ENCODE peak calls at places on chromosome 18, in seven cellular contexts. One of them, this sample, is unnamed.

GRCh38 chr18:46474487-46475366 is 182.3 kb downstream of the LOXHD1 start:
- DNase-seq in A549: no peak
- DNase-seq in endothelial cell of umbilical vein: no peak
- DNase-seq in body of pancreas: no peak
- DNase-seq in brain microvascular endothelial cell: no peak
- DNase-seq in transverse colon: no peak
- DNase-seq in right lobe of liver: no peak
- DNase-seq in this sample: no peak

GRCh38 chr18:49074505-49074904 is 123.7 kb upstream of the SMAD7 start:
- DNase-seq in A549: no peak
- DNase-seq in endothelial cell of umbilical vein: no peak
- DNase-seq in body of pancreas: no peak
- DNase-seq in brain microvascular endothelial cell: no peak
- DNase-seq in transverse colon: no peak
- DNase-seq in right lobe of liver: no peak
- DNase-seq in this sample: no peak

GRCh38 chr18:10570622-10571021 is 44.8 kb downstream of the NAPG start:
- DNase-seq in A549: no peak
- DNase-seq in endothelial cell of umbilical vein: no peak
- DNase-seq in body of pancreas: no peak
- DNase-seq in brain microvascular endothelial cell: no peak
- DNase-seq in transverse colon: no peak
- DNase-seq in right lobe of liver: no peak
- DNase-seq in this sample: no peak

GRCh38 chr18:70288851-70289328 is at the start of gene SOCS6:
- DNase-seq in A549: no peak
- DNase-seq in endothelial cell of umbilical vein: peak; percentile 60
- DNase-seq in body of pancreas: peak; percentile 67
- DNase-seq in brain microvascular endothelial cell: no peak
- DNase-seq in transverse colon: peak; percentile 63
- DNase-seq in right lobe of liver: peak; percentile 63
- DNase-seq in this sample: peak; percentile 53

GRCh38 chr18:49631146-49631866 is 69.4 kb downstream of the LIPG start:
- DNase-seq in A549: no peak
- DNase-seq in endothelial cell of umbilical vein: no peak
- DNase-seq in body of pancreas: no peak
- DNase-seq in brain microvascular endothelial cell: no peak
- DNase-seq in transverse colon: no peak
- DNase-seq in right lobe of liver: peak; percentile 52
- DNase-seq in this sample: no peak

GRCh38 chr18:77251730-77252050 is 2.0 kb downstream of the GALR1 start:
- DNase-seq in A549: no peak
- DNase-seq in endothelial cell of umbilical vein: no peak
- DNase-seq in body of pancreas: no peak
- DNase-seq in brain microvascular endothelial cell: no peak
- DNase-seq in transverse colon: no peak
- DNase-seq in right lobe of liver: no peak
- DNase-seq in this sample: no peak

GRCh38 chr18:6901283-6901926 is 171.9 kb downstream of the ARHGAP28 start:
- DNase-seq in A549: no peak
- DNase-seq in endothelial cell of umbilical vein: no peak
- DNase-seq in body of pancreas: no peak
- DNase-seq in brain microvascular endothelial cell: no peak
- DNase-seq in transverse colon: no peak
- DNase-seq in right lobe of liver: no peak
- DNase-seq in this sample: no peak

GRCh38 chr18:79953921-79954651 is 2.6 kb upstream of the SLC66A2 start:
- DNase-seq in A549: no peak
- DNase-seq in endothelial cell of umbilical vein: no peak
- DNase-seq in body of pancreas: peak; percentile 10
- DNase-seq in brain microvascular endothelial cell: no peak
- DNase-seq in transverse colon: peak; percentile 83
- DNase-seq in right lobe of liver: no peak
- DNase-seq in this sample: no peak

GRCh38 chr18:54775686-54776085 is 52.6 kb upstream of the RAB27B start:
- DNase-seq in A549: peak; percentile 84
- DNase-seq in endothelial cell of umbilical vein: peak; percentile 68
- DNase-seq in body of pancreas: peak; percentile 51
- DNase-seq in brain microvascular endothelial cell: peak; percentile 92
- DNase-seq in transverse colon: no peak
- DNase-seq in right lobe of liver: no peak
- DNase-seq in this sample: peak; percentile 20

GRCh38 chr18:79569720-79570119 is 109.9 kb upstream of the CTDP1 start:
- DNase-seq in A549: no peak
- DNase-seq in endothelial cell of umbilical vein: no peak
- DNase-seq in body of pancreas: no peak
- DNase-seq in brain microvascular endothelial cell: no peak
- DNase-seq in transverse colon: peak; percentile 5
- DNase-seq in right lobe of liver: no peak
- DNase-seq in this sample: no peak

DNA sequence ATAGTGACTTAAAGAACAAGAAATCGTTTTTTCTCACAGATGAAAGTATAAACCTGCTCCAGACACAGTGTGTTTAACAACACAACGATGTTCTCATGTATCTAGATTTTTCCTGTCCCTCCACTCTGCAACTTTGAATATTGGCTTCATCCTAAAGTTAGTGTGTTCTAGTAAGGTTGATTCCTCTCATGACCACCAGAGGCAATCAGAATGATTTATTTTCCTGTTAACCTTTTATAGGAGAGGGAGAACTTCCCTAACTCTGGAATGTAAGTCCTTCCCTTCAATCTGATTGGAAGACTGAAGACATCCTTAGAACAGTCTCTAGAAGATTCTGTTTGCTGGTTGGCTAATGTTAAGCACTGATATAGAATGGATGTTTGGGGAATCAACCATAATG is 41.0 kb upstream of the TAF4B start:
- DNase-seq in A549: peak; percentile 55
- DNase-seq in endothelial cell of umbilical vein: peak; percentile 6
- DNase-seq in body of pancreas: no peak
- DNase-seq in brain microvascular endothelial cell: no peak
- DNase-seq in transverse colon: no peak
- DNase-seq in right lobe of liver: no peak
- DNase-seq in this sample: peak; percentile 19
- TF ChIP-seq CTCF in A549: no peak
- TF ChIP-seq CTCF in endothelial cell of umbilical vein: no peak
- TF ChIP-seq CTCF in body of pancreas: no peak
- TF ChIP-seq CTCF in brain microvascular endothelial cell: no peak
- TF ChIP-seq CTCF in transverse colon: no peak
- TF ChIP-seq CTCF in right lobe of liver: no peak
- TF ChIP-seq CTCF in this sample: peak; percentile 17

GRCh38 chr18:22346342-22346967 is 71.3 kb downstream of the CTAGE1 start:
- DNase-seq in A549: no peak
- DNase-seq in endothelial cell of umbilical vein: peak; percentile 93
- DNase-seq in body of pancreas: peak; percentile 55
- DNase-seq in brain microvascular endothelial cell: peak; percentile 78
- DNase-seq in transverse colon: peak; percentile 81
- DNase-seq in right lobe of liver: peak; percentile 69
- DNase-seq in this sample: peak; percentile 22
- H3K27ac ChIP-seq in A549: no peak overlapping the region
- H3K27ac ChIP-seq in endothelial cell of umbilical vein: peak overlapping the region; percentile 67
- H3K27ac ChIP-seq in body of pancreas: peak overlapping the region; percentile 84
- H3K27ac ChIP-seq in brain microvascular endothelial cell: peak overlapping the region; percentile 91
- H3K27ac ChIP-seq in transverse colon: peak overlapping the region; percentile 81
- H3K27ac ChIP-seq in right lobe of liver: peak overlapping the region; percentile 96
- H3K27ac ChIP-seq in this sample: no peak overlapping the region

DNA sequence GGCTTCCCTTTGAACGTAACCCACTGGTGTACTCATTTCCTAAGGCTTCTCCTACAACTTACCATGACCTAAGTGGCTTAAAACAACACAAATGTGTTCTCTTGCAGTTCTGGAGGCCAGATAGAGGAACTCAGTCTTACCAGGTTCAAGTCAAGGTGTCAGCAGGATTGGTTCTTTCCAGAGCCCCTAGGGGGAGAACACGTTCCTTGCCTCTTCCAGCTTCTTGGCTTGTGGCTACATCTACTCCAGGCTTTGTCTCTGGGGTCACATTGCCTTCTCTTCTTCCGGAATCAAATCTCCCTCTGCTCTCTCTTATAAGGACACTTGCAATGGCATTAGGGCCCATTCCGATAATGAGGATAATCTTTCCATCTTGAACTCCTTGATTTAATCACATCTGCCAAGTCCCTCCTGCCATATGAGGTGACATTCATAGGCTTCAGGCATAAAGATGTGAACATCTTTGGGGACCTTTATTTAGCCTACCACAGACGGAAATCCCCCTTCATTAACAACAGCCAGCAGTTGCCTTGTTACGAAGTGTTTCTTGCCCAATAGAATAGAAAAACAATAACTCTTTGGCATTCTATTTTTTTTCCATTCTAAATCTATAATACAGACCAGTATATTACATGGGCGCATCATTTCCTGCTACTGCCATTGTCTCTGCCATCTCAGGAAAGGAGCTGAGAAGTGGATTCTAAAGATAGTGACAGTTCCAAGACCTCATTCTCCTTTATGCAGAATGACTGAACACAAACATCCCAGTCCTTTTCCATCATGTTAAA is 362.0 kb downstream of the ZNF521 start:
- DNase-seq in A549: no peak
- DNase-seq in endothelial cell of umbilical vein: peak; percentile 48
- DNase-seq in body of pancreas: no peak
- DNase-seq in brain microvascular endothelial cell: no peak
- DNase-seq in transverse colon: no peak
- DNase-seq in right lobe of liver: no peak
- DNase-seq in this sample: no peak
- TF ChIP-seq CTCF in A549: no peak
- TF ChIP-seq CTCF in endothelial cell of umbilical vein: no peak
- TF ChIP-seq CTCF in body of pancreas: no peak
- TF ChIP-seq CTCF in brain microvascular endothelial cell: no peak
- TF ChIP-seq CTCF in transverse colon: no peak
- TF ChIP-seq CTCF in right lobe of liver: no peak
- TF ChIP-seq CTCF in this sample: no peak

DNA sequence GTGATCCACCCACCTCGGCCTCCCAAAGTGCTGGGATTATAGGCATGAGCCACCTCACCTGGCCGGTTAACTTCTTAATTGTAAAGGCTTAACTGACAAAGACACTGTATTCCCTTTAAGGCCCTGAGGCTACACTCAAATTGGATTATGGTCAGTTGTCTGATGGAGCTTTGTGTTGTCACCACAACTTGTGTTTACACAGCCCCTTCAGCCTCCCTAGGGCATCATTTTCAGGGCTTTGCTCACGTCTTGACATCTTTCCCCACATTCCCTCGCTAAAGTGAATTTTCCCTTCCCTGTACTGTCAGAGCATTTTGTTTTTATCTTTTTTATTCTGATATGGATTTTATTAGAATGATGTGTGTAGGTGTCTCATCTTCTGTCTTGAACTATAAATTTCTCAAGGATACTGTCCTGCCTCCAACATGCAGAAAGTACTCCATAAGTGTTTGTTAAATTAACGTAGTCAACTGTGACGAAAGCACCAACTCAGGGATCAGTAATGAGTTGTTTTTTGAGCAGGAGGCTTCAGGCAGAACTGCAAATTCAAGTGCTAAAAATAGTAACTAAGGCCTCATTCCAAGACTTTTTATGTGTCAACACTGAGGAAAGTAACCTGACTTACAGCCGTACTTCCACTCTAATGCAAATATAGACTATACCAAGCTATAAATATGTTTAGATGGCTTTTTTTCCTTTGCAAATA is 77.1 kb upstream of the NARS1 start:
- DNase-seq in A549: no peak
- DNase-seq in endothelial cell of umbilical vein: no peak
- DNase-seq in body of pancreas: no peak
- DNase-seq in brain microvascular endothelial cell: no peak
- DNase-seq in transverse colon: no peak
- DNase-seq in right lobe of liver: no peak
- DNase-seq in this sample: no peak
- H3K27ac ChIP-seq in A549: no peak overlapping the region
- H3K27ac ChIP-seq in endothelial cell of umbilical vein: no peak overlapping the region
- H3K27ac ChIP-seq in body of pancreas: peak overlapping the region; percentile 32
- H3K27ac ChIP-seq in brain microvascular endothelial cell: peak overlapping the region; percentile 20
- H3K27ac ChIP-seq in transverse colon: no peak overlapping the region
- H3K27ac ChIP-seq in right lobe of liver: no peak overlapping the region
- H3K27ac ChIP-seq in this sample: no peak overlapping the region

GRCh38 chr18:31154186-31154585 is 8.5 kb downstream of the DSC1 start:
- DNase-seq in A549: no peak
- DNase-seq in endothelial cell of umbilical vein: no peak
- DNase-seq in body of pancreas: no peak
- DNase-seq in brain microvascular endothelial cell: no peak
- DNase-seq in transverse colon: no peak
- DNase-seq in right lobe of liver: no peak
- DNase-seq in this sample: no peak

GRCh38 chr18:31162419-31162793 is 250 bp downstream of the DSC1 start:
- DNase-seq in A549: no peak
- DNase-seq in endothelial cell of umbilical vein: no peak
- DNase-seq in body of pancreas: no peak
- DNase-seq in brain microvascular endothelial cell: no peak
- DNase-seq in transverse colon: no peak
- DNase-seq in right lobe of liver: no peak
- DNase-seq in this sample: no peak

GRCh38 chr18:31161757-31162418 is 768 bp downstream of the DSC1 start:
- DNase-seq in A549: no peak
- DNase-seq in endothelial cell of umbilical vein: no peak
- DNase-seq in body of pancreas: no peak
- DNase-seq in brain microvascular endothelial cell: no peak
- DNase-seq in transverse colon: no peak
- DNase-seq in right lobe of liver: no peak
- DNase-seq in this sample: no peak

GRCh38 chr18:31155498-31155897 is 7.2 kb downstream of the DSC1 start:
- DNase-seq in A549: no peak
- DNase-seq in endothelial cell of umbilical vein: no peak
- DNase-seq in body of pancreas: no peak
- DNase-seq in brain microvascular endothelial cell: no peak
- DNase-seq in transverse colon: no peak
- DNase-seq in right lobe of liver: no peak
- DNase-seq in this sample: no peak

GRCh38 chr18:31156831-31157763 is 5.6 kb downstream of the DSC1 start:
- DNase-seq in A549: no peak
- DNase-seq in endothelial cell of umbilical vein: no peak
- DNase-seq in body of pancreas: no peak
- DNase-seq in brain microvascular endothelial cell: no peak
- DNase-seq in transverse colon: no peak
- DNase-seq in right lobe of liver: no peak
- DNase-seq in this sample: peak; percentile 23
- TF ChIP-seq CTCF in A549: no peak
- TF ChIP-seq CTCF in endothelial cell of umbilical vein: no peak
- TF ChIP-seq CTCF in body of pancreas: no peak
- TF ChIP-seq CTCF in brain microvascular endothelial cell: no peak
- TF ChIP-seq CTCF in transverse colon: no peak
- TF ChIP-seq CTCF in right lobe of liver: no peak
- TF ChIP-seq CTCF in this sample: no peak

DNA sequence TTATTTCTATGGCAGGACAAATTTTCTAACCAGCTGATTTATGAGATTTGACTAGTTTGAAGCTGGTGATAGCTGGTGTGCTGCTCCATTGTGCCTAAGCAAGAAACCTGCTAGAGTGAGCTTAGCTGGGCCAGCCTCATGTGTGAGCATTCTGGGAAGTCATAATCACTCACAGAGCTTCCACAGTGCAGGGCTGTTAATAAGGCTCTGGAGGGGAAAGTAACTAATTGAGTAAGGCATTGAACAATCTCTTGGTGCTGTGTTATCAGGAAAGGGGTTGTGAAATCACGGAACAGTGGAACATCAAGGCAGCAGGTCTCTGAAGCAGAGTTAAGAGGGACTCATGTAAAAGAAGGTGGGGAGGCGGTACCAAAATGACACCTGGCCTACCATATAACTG is 772.6 kb downstream of the MBD2 start:
- DNase-seq in A549: no peak
- DNase-seq in endothelial cell of umbilical vein: no peak
- DNase-seq in body of pancreas: no peak
- DNase-seq in brain microvascular endothelial cell: no peak
- DNase-seq in transverse colon: no peak
- DNase-seq in right lobe of liver: no peak
- DNase-seq in this sample: no peak
- H3K27ac ChIP-seq in A549: no peak overlapping the region
- H3K27ac ChIP-seq in endothelial cell of umbilical vein: no peak overlapping the region
- H3K27ac ChIP-seq in body of pancreas: no peak overlapping the region
- H3K27ac ChIP-seq in brain microvascular endothelial cell: no peak overlapping the region
- H3K27ac ChIP-seq in transverse colon: no peak overlapping the region
- H3K27ac ChIP-seq in right lobe of liver: no peak overlapping the region
- H3K27ac ChIP-seq in this sample: no peak overlapping the region

This sample was measured in RWPE1.